ENCODE peak calls at places on chromosomes 13 and 19, in four cellular contexts. Y is GM12878, M is HepG2, J is H1. U is an unnamed sample.

GRCh38 chr19:44430956-44431355 is 17.3 kb downstream of the ZNF229 start:
- DNase-seq in Y (no peak), M (no peak), J (no peak), U (no peak)

GRCh38 chr13:33249894-33250293 is 35.7 kb downstream of the STARD13 start:
- DNase-seq in Y (no peak), M (no peak), J (no peak), U (no peak)

GRCh38 chr19:55581145-55581827 is 638 bp upstream of the ZNF579 start:
- DNase-seq in Y (no peak), M (peak; percentile 20), J (peak; percentile 75), U (no peak)

GRCh38 chr13:31093145-31093885 is 68.4 kb downstream of the HSPH1 start:
- DNase-seq in Y (no peak), M (no peak), J (no peak), U (no peak)

GRCh38 chr19:38265213-38265861 is 964 bp downstream of the SPINT2 start:
- DNase-seq in Y (no peak), M (no peak), J (no peak), U (no peak)

GRCh38 chr19:3849092-3849491 is 19.7 kb downstream of the ZFR2 start:
- DNase-seq in Y (no peak), M (peak; percentile 33), J (no peak), U (peak; percentile 78)

GRCh38 chr13:67267136-67267535 is 37.0 kb upstream of the PCDH9 start:
- DNase-seq in Y (no peak), M (no peak), J (no peak), U (no peak)

GRCh38 chr13:112079696-112080095 is 12.7 kb downstream of the SOX1 start:
- DNase-seq in Y (no peak), M (no peak), J (no peak), U (no peak)

GRCh38 chr19:49681830-49682229 is 4.8 kb downstream of the PRMT1 start:
- DNase-seq in Y (no peak), M (no peak), J (no peak), U (no peak)

GRCh38 chr13:53045110-53045509 is 16.5 kb downstream of the OLFM4 start:
- DNase-seq in Y (no peak), M (no peak), J (no peak), U (no peak)

GRCh38 chr19:44113784-44114390 is 688 bp downstream of the ZNF225 start:
- DNase-seq in Y (no peak), M (no peak), J (no peak), U (peak; percentile 9)

GRCh38 chr19:14479985-14480694 is 5.0 kb upstream of the PTGER1 start:
- DNase-seq in Y (no peak), M (no peak), J (peak; percentile 99), U (peak; percentile 80)

GRCh38 chr13:66543780-66544179 is 686.4 kb downstream of the PCDH9 start:
- DNase-seq in Y (no peak), M (no peak), J (no peak), U (peak; percentile 62)

GRCh38 chr13:28336193-28336657 is 158.7 kb downstream of the FLT1 start:
- DNase-seq in Y (no peak), M (no peak), J (no peak), U (peak; percentile 49)

GRCh38 chr19:2675892-2676291 is 26.6 kb downstream of the GNG7 start:
- DNase-seq in Y (no peak), M (no peak), J (no peak), U (no peak)

GRCh38 chr13:110215606-110216005 is 91.4 kb downstream of the COL4A1 start:
- DNase-seq in Y (no peak), M (no peak), J (no peak), U (no peak)

GRCh38 chr13:35866801-35867200 is 264.4 kb downstream of the DCLK1 start:
- DNase-seq in Y (no peak), M (no peak), J (no peak), U (no peak)

GRCh38 chr13:113538689-113539058 is 45.9 kb upstream of the TFDP1 start:
- DNase-seq in Y (no peak), M (no peak), J (no peak), U (no peak)

GRCh38 chr13:113976711-113977684 is 3.1 kb upstream of the C13orf46 start:
- DNase-seq in Y (no peak), M (no peak), J (no peak), U (no peak)

GRCh38 chr13:41177616-41178015 is 16.8 kb downstream of the KBTBD7 start:
- DNase-seq in Y (no peak), M (no peak), J (no peak), U (no peak)
- TF ChIP-seq SP1 in Y (no peak), M (no peak), J (no peak), U (no peak)

GRCh38 chr19:27974082-27974513 is 1238.9 kb downstream of the UQCRFS1 start:
- DNase-seq in Y (peak; percentile 25), M (peak; percentile 2), J (peak; percentile 52), U (no peak)
- TF ChIP-seq SUZ12 in Y (no peak), M (no peak), J (no peak), U (no peak)

DNA sequence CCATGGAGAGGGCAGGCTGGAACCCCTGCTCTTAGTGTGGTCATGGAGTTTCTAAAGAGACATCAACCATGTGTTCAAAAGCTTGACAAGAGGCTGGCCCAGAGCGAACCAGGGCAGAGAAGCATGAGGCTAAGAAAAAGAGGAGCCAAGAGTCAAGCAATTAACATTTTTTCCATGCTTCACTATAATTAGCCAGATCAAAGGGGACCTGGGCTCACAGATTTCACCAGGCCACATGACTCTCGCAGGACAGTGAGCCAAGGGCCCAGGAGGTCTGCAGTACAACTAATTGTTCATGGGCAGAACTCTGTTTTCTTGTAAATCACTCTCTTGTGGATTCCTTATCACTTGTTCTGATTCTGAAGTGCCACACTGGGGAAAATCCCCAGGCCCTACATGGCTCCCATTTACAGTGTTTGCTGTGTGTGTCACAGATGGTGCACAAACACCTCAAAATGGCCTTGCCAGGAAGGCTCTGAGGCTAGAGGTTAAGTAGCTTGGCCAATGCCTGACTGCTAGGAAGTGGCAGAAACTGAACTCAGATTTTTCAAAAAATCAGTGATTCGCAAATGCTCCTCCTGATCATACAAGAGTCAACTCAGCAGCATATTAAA is 101.2 kb downstream of the LHFPL6 start:
- DNase-seq in Y (no peak), M (no peak), J (no peak), U (no peak)
- TF ChIP-seq SP1 in Y (no peak), M (no peak), J (no peak), U (no peak)

GRCh38 chr13:43016226-43016625 is 7.2 kb upstream of the DNAJC15 start:
- DNase-seq in Y (no peak), M (no peak), J (no peak), U (no peak)
- TF ChIP-seq SUZ12 in Y (no peak), M (no peak), J (no peak), U (no peak)

DNA sequence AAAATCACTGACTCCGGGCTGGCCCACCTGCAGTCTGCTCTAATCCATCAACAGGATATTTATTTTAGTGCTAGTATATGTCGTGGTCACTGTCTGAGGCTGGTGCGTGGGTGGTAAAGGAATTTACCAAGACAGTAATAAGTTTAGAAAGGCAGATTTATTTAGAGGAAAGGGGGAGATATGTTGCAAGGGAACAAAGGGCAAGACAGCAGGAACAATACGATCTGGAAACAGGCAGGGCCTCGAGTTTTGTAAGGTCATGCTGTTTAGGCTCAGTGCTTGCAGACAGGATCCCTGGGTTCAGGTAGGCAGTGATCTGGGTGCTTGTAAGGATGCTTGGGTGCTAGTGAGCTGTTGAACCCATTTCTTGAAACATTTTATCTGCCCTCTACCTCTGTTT is 748.2 kb upstream of the SLITRK5 start:
- DNase-seq in Y (no peak), M (no peak), J (no peak), U (no peak)
- TF ChIP-seq SP1 in Y (no peak), M (no peak), J (no peak), U (no peak)

DNA sequence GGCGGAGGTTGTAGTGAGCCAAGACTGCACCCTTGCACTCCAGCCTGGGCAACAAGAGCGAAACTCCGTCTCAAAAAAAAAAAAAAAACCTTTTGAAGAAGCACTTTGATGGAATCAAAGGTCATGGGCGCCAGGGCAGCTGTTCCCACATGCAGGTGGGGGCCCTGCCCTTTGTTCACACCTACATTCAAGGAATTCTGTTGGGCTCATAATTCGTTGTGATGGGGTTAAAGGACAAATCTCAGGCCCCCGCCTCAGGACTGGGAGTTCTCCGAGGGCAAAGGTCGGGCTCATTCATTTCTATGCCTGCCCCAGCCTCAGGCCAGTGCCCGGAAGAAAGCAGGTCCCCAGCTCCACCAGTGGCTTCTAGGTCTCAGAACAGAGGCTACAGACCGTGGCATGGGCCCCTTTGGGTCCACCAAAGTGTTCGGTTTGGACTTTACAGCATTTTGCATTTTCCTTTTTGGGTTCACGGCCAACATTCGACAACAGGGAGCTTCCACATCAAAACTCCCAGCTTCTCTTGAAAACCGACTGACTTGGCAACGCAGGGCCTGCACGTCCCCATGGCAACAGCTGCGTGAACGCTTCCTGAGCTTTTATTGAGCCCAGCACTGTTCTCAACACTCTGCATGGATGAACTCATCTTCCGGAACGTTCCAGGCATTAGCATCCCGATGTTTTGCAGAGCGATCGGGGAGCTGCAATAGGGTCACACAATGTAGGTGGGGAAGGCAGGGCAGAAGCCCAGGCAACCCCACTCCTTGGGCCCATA is 10.1 kb upstream of the GTF2F1 start:
- DNase-seq in Y (no peak), M (peak; percentile 58), J (no peak), U (no peak)
- TF ChIP-seq SUZ12 in Y (no peak), M (no peak), J (no peak), U (no peak)

DNA sequence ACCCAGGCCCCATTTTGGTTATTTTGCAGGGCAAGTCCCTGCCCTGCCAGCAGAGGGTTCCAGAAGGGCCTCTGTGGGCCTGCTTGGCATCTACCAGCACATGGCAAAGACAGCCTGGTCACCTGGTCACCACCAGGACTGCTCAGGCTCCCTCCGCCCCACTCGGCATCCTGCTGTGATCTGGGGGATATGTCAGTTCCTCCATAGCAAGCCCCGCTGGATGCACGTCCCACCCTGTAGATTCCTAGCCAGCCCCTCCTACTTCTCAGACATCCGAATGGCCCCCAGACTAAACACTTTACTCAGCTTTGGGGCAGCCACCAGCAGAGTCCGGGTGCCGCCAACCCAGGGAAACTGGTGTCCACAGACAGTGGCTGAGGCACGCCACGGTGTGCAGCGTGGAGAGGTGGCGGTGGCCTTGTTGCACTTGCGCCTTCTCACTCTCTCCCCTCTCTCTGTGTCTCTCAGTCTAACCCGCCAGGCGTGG is 31.8 kb upstream of the USE1 start:
- DNase-seq in Y (no peak), M (no peak), J (no peak), U (no peak)
- TF ChIP-seq SP1 in Y (no peak), M (no peak), J (no peak), U (no peak)

U was measured in HEK293T.